ENCODE peak calls at places on chromosomes 11 and 22, in ten cellular contexts. K is GOT3, Z is T-helper 2 cell, Y is NCI-H1930, N is ELR, M is NCI-H2081 treated with DMSO at 0.1 percent for 48 hours, C is caudate nucleus, J is nephron progenitor cell, P is HT-29, V is mammary epithelial cell. T is an unnamed sample.
A peak's percentile ranks its signal among the peaks of the same experiment; 100 is the strongest.

GRCh38 chr11:78313181-78313788 is 104.3 kb downstream of the GAB2 start:
- DNase-seq in K (peak; percentile 7), Z (no peak), Y (no peak), N (peak; percentile 54), M (peak; percentile 62), C (peak; percentile 8), J (no peak), P (peak; percentile 7), V (peak; percentile 66), T (no peak)

GRCh38 chr22:24758164-24758799 is 16.2 kb downstream of the PIWIL3 start:
- DNase-seq in K (no peak), Z (peak; percentile 33), Y (peak; percentile 32), N (peak; percentile 66), M (no peak), C (no peak), J (peak; percentile 69), P (peak; percentile 74), V (peak; percentile 23), T (peak; percentile 53)

GRCh38 chr22:30301995-30302809 is 12.9 kb upstream of the CASTOR1 start:
- DNase-seq in K (no peak), Z (no peak), Y (no peak), N (peak; percentile 48), M (no peak), C (no peak), J (no peak), P (peak; percentile 34), V (peak; percentile 78), T (no peak)

GRCh38 chr11:124935548-124936514 is at the start of gene HEPACAM:
- DNase-seq in K (no peak), Z (no peak), Y (no peak), N (no peak), M (no peak), C (peak; percentile 75), J (no peak), P (no peak), V (no peak), T (no peak)

GRCh38 chr11:64580387-64580786 is 10.6 kb upstream of the SLC22A12 start:
- DNase-seq in K (no peak), Z (no peak), Y (no peak), N (no peak), M (no peak), C (no peak), J (no peak), P (no peak), V (no peak), T (no peak)

GRCh38 chr11:1333091-1333772 is 23.8 kb upstream of the TOLLIP start:
- DNase-seq in K (no peak), Z (no peak), Y (no peak), N (no peak), M (no peak), C (no peak), J (no peak), P (no peak), V (no peak), T (no peak)

GRCh38 chr11:92886243-92886905 is 83.1 kb upstream of the MTNR1B start:
- DNase-seq in K (no peak), Z (no peak), Y (peak; percentile 60), N (peak; percentile 38), M (no peak), C (no peak), J (peak; percentile 57), P (peak; percentile 81), V (peak; percentile 55), T (peak; percentile 61)

GRCh38 chr11:73516080-73516479 is 81.8 kb downstream of the FAM168A start:
- DNase-seq in K (no peak), Z (no peak), Y (no peak), N (no peak), M (no peak), C (no peak), J (no peak), P (no peak), V (no peak), T (no peak)

GRCh38 chr11:44267366-44268072 is 42.4 kb downstream of the ALX4 start:
- DNase-seq in K (no peak), Z (no peak), Y (no peak), N (no peak), M (no peak), C (no peak), J (no peak), P (no peak), V (no peak), T (no peak)

GRCh38 chr22:37749831-37750595 is 53.2 kb downstream of the TRIOBP start:
- DNase-seq in K (no peak), Z (no peak), Y (no peak), N (peak; percentile 82), M (no peak), C (no peak), J (no peak), P (no peak), V (peak; percentile 97), T (no peak)

GRCh38 chr11:115585361-115586024 is 81.3 kb upstream of the CADM1 start:
- DNase-seq in K (no peak), Z (no peak), Y (no peak), N (no peak), M (no peak), C (no peak), J (no peak), P (no peak), V (no peak), T (no peak)

T was measured in frontal cortex.